ENCODE peak calls at places on chromosomes 11 and 22, in nine cellular contexts. V is A549, Y is neural progenitor cell, A is PC-3, M is upper lobe of right lung, J is dorsolateral prefrontal cortex, R is adrenal gland, X is fibroblast of pulmonary artery, D is fibroblast of lung. G is an unnamed sample.

GRCh38 chr11:47183969-47184368 is 2.3 kb downstream of the PACSIN3 start:
- DNase-seq in V (no peak), X (no peak), A (no peak), D (no peak), M (no peak), J (no peak), R (peak), Y (no peak), G (no peak)

GRCh38 chr11:120134106-120134930 is 3.6 kb downstream of the TRIM29 start:
- DNase-seq in X (no peak), Y (no peak), D (no peak), R (peak), A (no peak), V (no peak), J (peak), M (peak), G (no peak)

GRCh38 chr11:10845589-10845988 is 12.3 kb downstream of the ZBED5 start:
- DNase-seq in D (no peak), V (no peak), J (no peak), M (no peak), Y (no peak), A (no peak), R (no peak), X (no peak), G (no peak)

GRCh38 chr11:12163181-12163841 is 52.9 kb downstream of the MICAL2 start:
- DNase-seq in A (peak), Y (no peak), V (no peak), R (no peak), J (no peak), X (peak), M (peak), D (peak), G (no peak)

GRCh38 chr11:122271167-122271566 is 155.2 kb upstream of the BLID start:
- DNase-seq in M (no peak), R (no peak), Y (no peak), V (no peak), D (no peak), A (no peak), X (no peak), J (no peak), G (no peak)

GRCh38 chr11:86632499-86633269 is 39.7 kb downstream of the ME3 start:
- DNase-seq in J (no peak), Y (peak), R (peak), A (peak), M (no peak), X (peak), V (peak), D (peak), G (peak)

GRCh38 chr11:16011396-16011795 is 344.9 kb downstream of the SOX6 start:
- DNase-seq in Y (no peak), M (no peak), X (no peak), A (no peak), V (no peak), J (no peak), D (no peak), R (no peak), G (peak)

GRCh38 chr11:76008474-76008873 is 193.5 kb downstream of the UVRAG start:
- DNase-seq in Y (no peak), A (peak), R (no peak), V (no peak), X (peak), D (peak), J (no peak), M (no peak), G (no peak)

GRCh38 chr11:46559815-46560214 is 34.0 kb downstream of the AMBRA1 start:
- DNase-seq in A (no peak), X (no peak), M (no peak), R (no peak), J (no peak), V (no peak), D (no peak), Y (no peak), G (no peak)

GRCh38 chr11:44939673-44940072 is 11.0 kb downstream of the TP53I11 start:
- DNase-seq in D (no peak), V (no peak), R (no peak), Y (peak), A (no peak), J (no peak), X (peak), M (no peak), G (no peak)

GRCh38 chr11:118290923-118291322 is 13.6 kb upstream of the CD3E start:
- DNase-seq in X (peak), D (no peak), V (peak), Y (peak), J (no peak), A (peak), R (peak), M (no peak), G (no peak)

GRCh38 chr22:37638351-37639069 is 959 bp upstream of the SH3BP1 start:
- DNase-seq in D (no peak), Y (no peak), X (no peak), J (no peak), V (no peak), A (no peak), M (no peak), R (no peak), G (no peak)
- H3K4me3 ChIP-seq in D (no peak), Y (peak), X (peak), J (no peak), V (no peak), A (no peak), M (peak), R (peak), G (no peak)

GRCh38 chr11:81159900-81160299 is 1573.8 kb downstream of the FAM181B start:
- DNase-seq in X (no peak), R (no peak), M (no peak), Y (no peak), A (no peak), J (no peak), V (no peak), D (no peak), G (no peak)

GRCh38 chr11:81165164-81165563 is 1568.5 kb downstream of the FAM181B start:
- DNase-seq in A (peak), V (no peak), M (no peak), D (no peak), J (no peak), R (no peak), X (no peak), Y (peak), G (no peak)
- TF ChIP-seq CTCF in A (no peak), V (no peak), M (no peak), D (no peak), J (no peak), R (no peak), X (no peak), Y (peak), G (peak)

GRCh38 chr11:35917676-35918075 is 26.2 kb upstream of the LDLRAD3 start:
- DNase-seq in D (no peak), V (no peak), A (no peak), J (no peak), Y (no peak), X (no peak), M (no peak), R (no peak), G (no peak)
- H3K4me3 ChIP-seq in D (no peak), V (no peak), A (no peak), J (no peak), Y (no peak), X (no peak), M (no peak), R (no peak), G (no peak)

GRCh38 chr11:23022854-23023253 is 162.6 kb upstream of the CCDC179 start:
- DNase-seq in D (no peak), X (no peak), V (no peak), J (no peak), A (no peak), R (no peak), Y (no peak), M (no peak), G (no peak)

GRCh38 chr11:23023319-23023718 is 163.0 kb upstream of the CCDC179 start:
- DNase-seq in D (no peak), J (no peak), Y (no peak), X (no peak), A (peak), V (no peak), R (no peak), M (no peak), G (no peak)

DNA sequence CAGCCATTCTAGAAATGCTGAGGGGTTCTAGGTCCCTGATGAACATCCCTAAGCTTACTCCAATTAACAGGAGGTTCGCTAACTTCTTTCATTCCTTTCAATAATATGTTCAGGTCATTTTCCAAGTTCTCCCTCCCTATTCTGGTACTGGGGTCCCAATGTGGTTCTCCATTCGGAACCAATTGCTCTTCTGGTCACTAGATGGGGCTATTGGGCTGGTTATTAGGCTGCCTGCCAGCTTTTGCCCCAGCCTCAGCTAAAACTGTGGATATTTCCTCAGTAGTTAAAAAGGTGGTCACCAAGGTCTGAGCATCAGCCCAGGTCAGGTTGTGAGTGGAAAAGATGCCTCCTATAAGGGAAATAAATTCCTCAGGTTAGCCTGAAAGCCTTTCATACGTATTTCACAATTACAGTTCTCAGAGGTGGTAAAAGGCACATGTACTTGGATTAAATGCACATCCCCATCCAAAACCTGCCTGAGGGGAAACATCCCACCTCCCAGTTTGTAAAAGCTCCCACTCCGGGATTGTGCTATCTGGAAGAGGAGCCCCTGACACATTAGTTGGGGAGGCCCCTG is 161.1 kb upstream of the CCDC179 start:
- DNase-seq in D (peak), R (peak), J (no peak), V (peak), Y (peak), A (peak), X (peak), M (no peak), G (no peak)
- TF ChIP-seq CTCF in D (peak), R (peak), J (peak), V (peak), Y (peak), A (peak), X (peak), M (peak), G (peak)

G was measured in epithelial cell of proximal tubule.